ENCODE peak calls at places on chromosome 5, in six cellular contexts. P is neural progenitor cell; H is stomach; I is ovary; G is pancreas; V is naive thymus-derived CD4-positive, alpha-beta T cell. B is an unnamed sample.

GRCh38 chr5:109416882-109417281 is 7.1 kb upstream of the PJA2 start:
- DNase-seq in P (no peak), H (no peak), I (no peak), G (no peak), V (no peak), B (no peak)

GRCh38 chr5:131379071-131379538 is 115.3 kb downstream of the CDC42SE2 start:
- DNase-seq in P (no peak), H (no peak), I (no peak), G (no peak), V (peak; percentile 34), B (no peak)

GRCh38 chr5:72517961-72518690 is 10.9 kb upstream of the ZNF366 start:
- DNase-seq in P (peak; percentile 29), H (peak; percentile 72), I (no peak), G (no peak), V (no peak), B (peak; percentile 72)

GRCh38 chr5:122313001-122313402 is 965 bp downstream of the SNCAIP start:
- DNase-seq in P (peak; percentile 64), H (no peak), I (peak; percentile 33), G (no peak), V (no peak), B (no peak)

GRCh38 chr5:3311443-3311842 is 284.2 kb upstream of the IRX1 start:
- DNase-seq in P (no peak), H (no peak), I (no peak), G (no peak), V (no peak), B (no peak)

GRCh38 chr5:7873216-7873615 is 4.3 kb downstream of the MTRR start:
- DNase-seq in P (no peak), H (no peak), I (no peak), G (no peak), V (no peak), B (no peak)

GRCh38 chr5:173420108-173420507 is 91.9 kb upstream of the STC2 start:
- DNase-seq in P (no peak), H (no peak), I (no peak), G (no peak), V (no peak), B (no peak)

GRCh38 chr5:74575741-74576538 is 64.6 kb downstream of the ENC1 start:
- DNase-seq in P (no peak), H (no peak), I (no peak), G (no peak), V (no peak), B (no peak)

GRCh38 chr5:13245982-13246601 is 698.4 kb downstream of the DNAH5 start:
- DNase-seq in P (peak; percentile 6), H (no peak), I (no peak), G (no peak), V (no peak), B (no peak)

GRCh38 chr5:172049226-172049796 is 42.9 kb upstream of the FBXW11 start:
- DNase-seq in P (no peak), H (no peak), I (no peak), G (no peak), V (no peak), B (no peak)

GRCh38 chr5:88606626-88607025 is 276.4 kb downstream of the MEF2C start:
- DNase-seq in P (no peak), H (no peak), I (no peak), G (no peak), V (no peak), B (no peak)

GRCh38 chr5:111197523-111197922 is 26.7 kb upstream of the CAMK4 start:
- DNase-seq in P (peak; percentile 42), H (no peak), I (no peak), G (no peak), V (no peak), B (no peak)

GRCh38 chr5:35617435-35618296 is at the start of gene SPEF2:
- DNase-seq in P (peak; percentile 94), H (peak; percentile 82), I (peak; percentile 82), G (peak; percentile 94), V (peak; percentile 60), B (peak; percentile 88)
- H3K27ac ChIP-seq in P (no peak within 1 kb of the TSS), H (peak within 1 kb of the TSS; percentile 24), I (no peak within 1 kb of the TSS), G (peak within 1 kb of the TSS; percentile 24), V (peak within 1 kb of the TSS; percentile 27), B (peak within 1 kb of the TSS; percentile 71)

GRCh38 chr5:139295692-139296091 is 2.2 kb downstream of the MATR3 start:
- DNase-seq in P (peak; percentile 53), H (no peak), I (no peak), G (no peak), V (no peak), B (no peak)

GRCh38 chr5:139294372-139295165 is 1.0 kb downstream of the MATR3 start:
- DNase-seq in P (peak; percentile 90), H (peak; percentile 68), I (peak; percentile 83), G (peak; percentile 64), V (peak; percentile 53), B (peak; percentile 76)

GRCh38 chr5:139293504-139294371 is at the start of gene MATR3:
- DNase-seq in P (peak; percentile 98), H (peak; percentile 96), I (peak; percentile 97), G (peak; percentile 98), V (peak; percentile 86), B (peak; percentile 97)

GRCh38 chr5:139291051-139291450 is 2.5 kb upstream of the MATR3 start:
- DNase-seq in P (no peak), H (no peak), I (no peak), G (no peak), V (no peak), B (no peak)

DNA sequence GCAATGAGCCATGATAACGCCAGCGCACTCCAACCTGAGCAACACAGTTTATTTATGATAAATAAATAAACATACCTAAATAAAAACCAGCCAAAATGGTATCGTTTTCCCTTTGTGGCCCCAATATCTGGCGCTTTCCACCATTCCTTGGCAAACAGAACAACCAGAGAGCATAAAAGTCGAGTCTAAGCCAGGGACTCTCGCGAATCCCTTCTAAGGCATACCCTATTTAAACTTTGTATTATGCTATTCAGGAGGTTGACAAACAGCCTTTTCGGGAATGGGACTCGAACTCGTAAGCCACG is 389 bp upstream of the MATR3 start:
- DNase-seq in P (no peak), H (no peak), I (peak; percentile 38), G (no peak), V (no peak), B (no peak)
- H3K27ac ChIP-seq in P (no peak overlapping the region), H (peak overlapping the region; percentile 97), I (peak overlapping the region; percentile 95), G (peak overlapping the region; percentile 98), V (peak overlapping the region; percentile 98), B (peak overlapping the region; percentile 100)

DNA sequence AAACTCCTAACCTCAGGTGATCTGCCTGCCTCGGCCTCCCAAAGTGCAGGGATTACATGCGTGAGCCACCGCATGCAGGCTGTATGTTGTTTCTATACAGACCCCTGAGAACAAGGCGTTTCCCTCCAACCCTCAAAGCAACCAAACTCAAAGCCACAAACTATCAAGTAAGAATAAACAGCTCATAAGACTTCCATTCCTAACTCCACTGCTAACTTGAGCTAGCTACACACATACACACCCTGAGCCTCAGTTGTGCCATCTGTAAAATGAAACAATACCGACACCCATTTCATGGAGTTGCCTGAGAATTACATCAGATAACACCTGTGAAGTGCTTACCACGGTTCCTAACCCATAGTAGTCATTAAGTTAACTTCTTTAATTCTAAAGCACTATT is 70.8 kb downstream of the SERINC5 start:
- DNase-seq in P (no peak), H (no peak), I (no peak), G (no peak), V (no peak), B (no peak)
- H3K27ac ChIP-seq in P (peak overlapping the region; percentile 87), H (peak overlapping the region; percentile 77), I (no peak overlapping the region), G (no peak overlapping the region), V (peak overlapping the region; percentile 79), B (peak overlapping the region; percentile 66)

DNA sequence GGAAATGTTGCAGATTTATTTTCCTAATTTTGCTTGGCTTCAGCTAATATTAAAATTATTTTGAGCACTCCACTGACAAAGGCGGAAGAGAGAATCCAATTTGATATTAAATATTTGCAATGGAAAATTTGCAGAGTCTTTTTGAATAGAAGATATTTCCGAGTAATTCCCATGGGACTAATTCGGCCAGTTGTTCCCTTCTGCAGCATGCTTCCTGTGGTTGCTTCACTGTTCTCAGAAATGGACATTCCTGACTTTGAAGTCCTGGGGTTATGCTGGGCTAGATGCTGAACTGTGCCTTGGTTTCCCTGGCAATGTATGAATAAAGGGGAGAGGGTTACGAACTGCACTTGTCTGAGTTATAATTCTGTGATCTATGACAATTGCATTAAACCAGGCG is 114.4 kb upstream of the SPRY4 start:
- DNase-seq in P (no peak), H (no peak), I (no peak), G (no peak), V (no peak), B (no peak)
- H3K27ac ChIP-seq in P (no peak overlapping the region), H (no peak overlapping the region), I (no peak overlapping the region), G (no peak overlapping the region), V (no peak overlapping the region), B (peak overlapping the region; percentile 42)

GRCh38 chr5:160259341-160259740 is 30.0 kb downstream of the FABP6 start:
- DNase-seq in P (no peak), H (no peak), I (no peak), G (no peak), V (no peak), B (no peak)
- H3K27ac ChIP-seq in P (no peak overlapping the region), H (no peak overlapping the region), I (no peak overlapping the region), G (no peak overlapping the region), V (no peak overlapping the region), B (no peak overlapping the region)

DNA sequence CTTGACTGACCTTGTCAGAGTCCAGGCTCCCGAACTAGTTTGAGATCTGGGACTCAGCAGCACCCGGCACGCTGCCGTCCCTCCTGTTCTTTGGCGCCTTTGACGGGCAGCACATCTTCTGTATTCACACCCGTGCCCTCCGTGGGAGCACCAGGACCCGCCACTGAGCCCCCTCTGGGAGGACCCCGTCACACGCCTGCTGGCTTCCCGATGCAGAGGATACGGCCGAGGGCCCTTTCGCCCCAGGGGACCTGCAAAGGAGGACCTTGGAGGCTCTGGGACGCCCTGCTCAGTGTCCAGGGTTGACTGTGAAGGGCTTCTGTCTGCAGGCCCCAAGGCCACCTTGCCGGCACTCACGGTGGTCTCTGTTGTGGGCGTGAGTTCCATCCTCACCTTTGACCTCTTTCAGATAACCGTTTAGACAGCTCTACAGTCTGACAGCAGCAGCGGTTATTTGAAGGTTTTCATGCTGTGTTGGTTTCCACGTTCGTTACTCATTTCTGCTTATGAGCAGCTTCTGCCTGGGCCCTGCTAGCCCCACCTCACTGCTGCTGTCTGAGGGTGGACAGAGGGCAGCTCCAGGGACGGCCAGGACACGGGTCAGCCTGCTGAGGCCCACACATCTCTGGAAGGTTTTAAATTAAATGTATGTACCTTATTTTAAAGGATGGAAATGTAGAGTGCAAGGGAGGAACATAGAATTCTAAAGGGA is 12.6 kb upstream of the EXOC3 start:
- DNase-seq in P (no peak), H (peak; percentile 17), I (no peak), G (peak; percentile 35), V (no peak), B (no peak)
- H3K27ac ChIP-seq in P (no peak overlapping the region), H (no peak overlapping the region), I (no peak overlapping the region), G (no peak overlapping the region), V (no peak overlapping the region), B (peak overlapping the region; percentile 18)

DNA sequence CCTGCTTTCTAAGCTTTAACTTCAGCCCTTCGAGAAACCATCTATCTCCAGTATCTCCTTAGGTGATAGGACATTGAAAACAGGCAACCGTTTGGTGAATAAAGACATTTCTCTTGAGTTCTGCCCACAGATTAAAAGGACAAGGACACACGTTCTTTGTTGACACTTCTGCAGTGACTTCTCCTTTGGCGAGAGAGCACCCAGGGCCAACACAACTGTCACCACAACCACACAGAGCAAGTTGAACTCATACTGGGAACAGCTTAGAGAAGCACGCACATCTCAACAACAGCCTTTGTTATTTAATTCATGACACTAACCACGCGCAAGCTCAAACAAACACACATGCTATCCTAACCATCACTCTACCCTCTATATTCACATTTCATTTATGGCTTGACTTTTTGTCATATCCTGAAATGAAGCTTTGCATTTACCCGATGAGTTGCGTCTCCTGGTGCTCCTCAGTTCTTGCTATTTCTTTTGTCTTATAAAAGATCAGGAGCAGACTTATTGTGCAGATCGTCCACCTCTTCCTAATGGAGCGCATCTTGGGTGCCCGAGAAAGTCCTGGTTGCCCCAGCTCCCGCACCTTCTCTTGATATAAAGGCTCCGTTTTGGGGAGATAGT is 561 bp downstream of the ST8SIA4 start:
- DNase-seq in P (peak; percentile 1), H (no peak), I (no peak), G (no peak), V (no peak), B (no peak)
- H3K27ac ChIP-seq in P (no peak overlapping the region), H (peak overlapping the region; percentile 76), I (no peak overlapping the region), G (no peak overlapping the region), V (peak overlapping the region; percentile 89), B (peak overlapping the region; percentile 86)